ENCODE peak calls at places on chromosomes 13 and 19, in ten cellular contexts. I is suprapubic skin; Q is uterus; U is effector CD4-positive, alpha-beta T cell; M is mesendoderm; C is fibroblast of pulmonary artery; N is activated CD4-positive, CD25-positive, alpha-beta regulatory T cell; X is H9; D is NCI-H82; J is EH. A is an unnamed sample.
A peak's percentile ranks its signal among the peaks of the same experiment; 100 is the strongest.

GRCh38 chr13:40508112-40508511 is 158.3 kb downstream of the FOXO1 start:
- DNase-seq in D (no peak), U (no peak), C (peak; percentile 93), Q (peak; percentile 48), M (no peak), I (no peak), X (no peak), J (peak; percentile 86), N (no peak), A (peak; percentile 15)

GRCh38 chr19:38617283-38617763 is 430 bp downstream of the MAP4K1 start:
- DNase-seq in C (no peak), U (no peak), Q (no peak), J (no peak), M (no peak), I (no peak), N (no peak), X (no peak), D (no peak), A (no peak)

GRCh38 chr13:31927219-31927653 is 104.3 kb upstream of the FRY start:
- DNase-seq in I (no peak), C (no peak), J (no peak), U (no peak), M (peak; percentile 34), Q (no peak), N (no peak), D (no peak), X (no peak), A (no peak)

GRCh38 chr13:97324115-97324514 is 102.0 kb downstream of the MBNL2 start:
- DNase-seq in Q (no peak), X (no peak), M (no peak), C (no peak), N (no peak), D (no peak), J (no peak), U (no peak), I (no peak), A (no peak)

GRCh38 chr13:110685305-110685704 is 20.6 kb downstream of the CARS2 start:
- DNase-seq in I (no peak), C (no peak), M (no peak), Q (peak; percentile 34), X (no peak), U (no peak), D (no peak), N (no peak), J (peak; percentile 91), A (no peak)

GRCh38 chr19:3563689-3564269 is 6.4 kb upstream of the MFSD12 start:
- DNase-seq in Q (no peak), I (no peak), C (no peak), M (no peak), J (no peak), N (no peak), D (no peak), X (no peak), U (no peak), A (no peak)

GRCh38 chr13:109790951-109791605 is 4.7 kb upstream of the IRS2 start:
- DNase-seq in N (no peak), M (peak; percentile 77), D (peak; percentile 51), I (no peak), C (peak; percentile 60), Q (no peak), J (peak; percentile 39), X (peak; percentile 40), U (peak; percentile 22), A (no peak)

GRCh38 chr19:42431486-42431885 is 4.3 kb upstream of the LIPE start:
- DNase-seq in X (no peak), D (no peak), N (no peak), J (no peak), I (no peak), Q (no peak), M (no peak), C (no peak), U (no peak), A (no peak)

GRCh38 chr13:103238441-103238840 is 172.2 kb upstream of the SLC10A2 start:
- DNase-seq in Q (no peak), C (no peak), N (no peak), D (no peak), I (no peak), U (no peak), M (no peak), X (no peak), J (no peak), A (no peak)

GRCh38 chr13:44664308-44664707 is 88.2 kb upstream of the TSC22D1 start:
- DNase-seq in C (no peak), Q (no peak), N (no peak), M (no peak), U (no peak), X (no peak), J (no peak), D (no peak), I (no peak), A (no peak)

GRCh38 chr19:55620951-55621672 is 3.3 kb downstream of the ZNF784 start:
- DNase-seq in C (no peak), X (no peak), D (no peak), J (no peak), U (no peak), N (no peak), I (peak; percentile 68), Q (no peak), M (no peak), A (no peak)

GRCh38 chr19:28332351-28332750 is 880.6 kb downstream of the UQCRFS1 start:
- DNase-seq in C (no peak), D (no peak), M (no peak), Q (no peak), N (no peak), I (no peak), J (no peak), X (no peak), U (no peak), A (no peak)

GRCh38 chr19:16381756-16382401 is 57.3 kb downstream of the KLF2 start:
- DNase-seq in J (no peak), I (peak; percentile 96), Q (peak; percentile 86), U (no peak), C (peak; percentile 89), D (no peak), X (no peak), N (no peak), M (no peak), A (no peak)

GRCh38 chr13:40377783-40378182 is 288.7 kb downstream of the FOXO1 start:
- DNase-seq in J (peak; percentile 56), M (no peak), U (no peak), D (no peak), Q (no peak), C (peak; percentile 59), X (no peak), N (peak; percentile 3), I (no peak), A (no peak)

GRCh38 chr13:51614350-51614786 is 30.1 kb downstream of the WDFY2 start:
- DNase-seq in I (peak; percentile 74), Q (no peak), M (peak; percentile 31), N (no peak), C (no peak), D (peak; percentile 97), U (peak; percentile 29), J (peak; percentile 57), X (no peak), A (no peak)